ENCODE peak calls at places on chromosomes 1 and 21, in eight cellular contexts. T, G, S, Z, I, C, Q and V are unnamed samples.

GRCh38 chr1:174265273-174265672 is 106.0 kb downstream of the RABGAP1L start:
- DNase-seq in G (no peak), T (no peak), Q (no peak), C (no peak), Z (no peak), S (no peak), I (no peak), V (no peak)

GRCh38 chr1:12159826-12160225 is 7.0 kb upstream of the TNFRSF1B start:
- DNase-seq in S (no peak), Q (no peak), C (peak; percentile 60), Z (no peak), I (peak; percentile 30), T (no peak), G (no peak), V (no peak)

GRCh38 chr21:37886120-37886519 is 30.1 kb downstream of the KCNJ6 start:
- DNase-seq in S (no peak), I (no peak), Z (no peak), C (no peak), G (no peak), T (no peak), Q (no peak), V (no peak)

GRCh38 chr1:54037476-54037875 is 15.5 kb downstream of the TMEM59 start:
- DNase-seq in T (peak; percentile 17), C (no peak), G (no peak), I (no peak), Z (no peak), Q (no peak), S (no peak), V (no peak)

GRCh38 chr1:7630378-7630777 is 140.7 kb upstream of the VAMP3 start:
- DNase-seq in G (no peak), I (no peak), Q (peak; percentile 80), S (no peak), T (no peak), Z (no peak), C (no peak), V (no peak)

GRCh38 chr1:116764906-116765862 is 11.0 kb downstream of the CD2 start:
- DNase-seq in I (no peak), T (no peak), G (no peak), Z (no peak), S (no peak), Q (no peak), C (no peak), V (no peak)

GRCh38 chr1:81703352-81703735 is 97.4 kb upstream of the ADGRL2 start:
- DNase-seq in I (no peak), G (no peak), Z (no peak), T (peak; percentile 70), S (no peak), Q (no peak), C (no peak), V (no peak)

GRCh38 chr1:182317489-182318180 is 74.0 kb downstream of the GLUL start:
- DNase-seq in Q (no peak), T (no peak), S (no peak), I (no peak), C (no peak), G (no peak), Z (no peak), V (no peak)

GRCh38 chr1:95631695-95632094 is 397.7 kb downstream of the RWDD3 start:
- DNase-seq in Z (no peak), G (no peak), I (no peak), S (no peak), C (no peak), T (no peak), Q (no peak), V (no peak)

GRCh38 chr1:41721039-41721438 is 197.7 kb downstream of the HIVEP3 start:
- DNase-seq in S (no peak), Z (no peak), C (peak; percentile 6), I (no peak), Q (no peak), G (no peak), T (no peak), V (no peak)

GRCh38 chr1:90580176-90580575 is 136.9 kb downstream of the BARHL2 start:
- DNase-seq in Z (no peak), Q (no peak), S (no peak), T (no peak), I (no peak), G (no peak), C (peak; percentile 66), V (no peak)

GRCh38 chr1:196464545-196464944 is 143.7 kb downstream of the KCNT2 start:
- DNase-seq in C (no peak), G (no peak), T (peak; percentile 67), Q (peak; percentile 33), Z (no peak), I (no peak), S (no peak), V (no peak)

GRCh38 chr1:229273507-229274232 is 2.8 kb downstream of the RAB4A start:
- DNase-seq in Q (no peak), I (no peak), S (no peak), T (no peak), G (no peak), Z (no peak), C (peak; percentile 80), V (no peak)

GRCh38 chr1:172826096-172826741 is 167.3 kb downstream of the FASLG start:
- DNase-seq in G (peak; percentile 43), Z (no peak), Q (peak; percentile 24), C (peak; percentile 71), S (no peak), I (no peak), T (peak; percentile 98), V (no peak)

GRCh38 chr1:111739984-111740765 is 980 bp upstream of the INKA2 start:
- DNase-seq in Z (peak; percentile 75), T (peak; percentile 59), S (no peak), G (peak; percentile 86), I (peak; percentile 91), C (peak; percentile 20), Q (peak; percentile 80), V (peak; percentile 82)

GRCh38 chr1:6181347-6181770 is 1.2 kb upstream of the CHD5 start:
- DNase-seq in Q (no peak), C (no peak), T (no peak), I (no peak), G (no peak), S (no peak), Z (no peak), V (no peak)

GRCh38 chr1:214621178-214621577 is 18.2 kb downstream of the CENPF start:
- DNase-seq in T (no peak), I (no peak), G (no peak), Q (no peak), Z (no peak), C (no peak), S (no peak), V (no peak)

GRCh38 chr1:198934901-198935301 is 296.1 kb downstream of the PTPRC start:
- DNase-seq in G (no peak), S (no peak), I (no peak), Q (no peak), C (peak; percentile 8), Z (no peak), T (no peak), V (no peak)

GRCh38 chr1:156642265-156643185 is 608 bp downstream of the BCAN start:
- DNase-seq in I (no peak), Q (no peak), S (no peak), G (no peak), C (peak; percentile 49), T (no peak), Z (no peak), V (no peak)

GRCh38 chr21:34733866-34734265 is 65.1 kb downstream of the CLIC6 start:
- DNase-seq in Z (no peak), C (no peak), G (no peak), I (no peak), S (no peak), T (no peak), Q (no peak), V (no peak)

GRCh38 chr1:246428542-246429308 is 78.4 kb downstream of the SMYD3 start:
- DNase-seq in I (no peak), T (peak; percentile 92), Q (no peak), S (no peak), G (no peak), Z (no peak), C (peak; percentile 60), V (no peak)

DNA sequence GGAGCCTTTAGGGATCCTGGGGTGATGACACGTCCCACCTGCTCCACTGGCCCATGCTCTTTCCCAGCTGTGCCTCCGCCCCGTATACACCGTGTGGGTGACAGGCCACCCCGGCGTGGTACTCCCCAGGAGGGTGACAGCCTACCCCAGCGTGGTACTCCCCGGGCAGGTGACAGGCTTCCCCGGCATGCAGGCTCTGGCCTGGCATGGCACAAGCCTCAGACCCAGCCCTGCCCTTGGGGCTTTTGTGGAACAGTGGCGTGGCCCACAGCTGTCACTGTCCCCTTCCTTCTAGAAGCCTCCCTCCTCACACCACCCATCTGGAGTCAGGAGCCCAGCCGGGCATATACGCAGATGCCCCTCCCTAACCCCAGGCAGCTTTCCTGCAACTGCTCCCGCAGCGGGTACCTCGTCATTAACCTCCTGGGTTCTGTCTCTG is 4.7 kb upstream of the PFKL start:
- DNase-seq in Q (no peak), Z (no peak), S (no peak), I (peak; percentile 75), T (no peak), C (no peak), G (no peak), V (no peak)
- H3K4me1 ChIP-seq in Q (no peaks in the 10 kb centered on the region), Z (peaks cover 5% of the 10 kb centered on the region), S (peaks cover 9% of the 10 kb centered on the region), I (no peaks in the 10 kb centered on the region), T (peaks cover 2% of the 10 kb centered on the region), C (no peaks in the 10 kb centered on the region), G (peaks cover 31% of the 10 kb centered on the region), V (peaks cover 16% of the 10 kb centered on the region)

GRCh38 chr1:202076050-202076511 is 46.6 kb upstream of the GPR37L1 start:
- DNase-seq in Z (no peak), I (no peak), G (no peak), S (no peak), T (no peak), Q (peak; percentile 73), C (peak; percentile 96), V (no peak)
- H3K4me1 ChIP-seq in Z (peaks cover 21% of the 10 kb centered on the region), I (no peaks in the 10 kb centered on the region), G (peaks cover 14% of the 10 kb centered on the region), S (no peaks in the 10 kb centered on the region), T (peaks cover 2% of the 10 kb centered on the region), Q (peaks cover 18% of the 10 kb centered on the region), C (peaks cover 3% of the 10 kb centered on the region), V (no peaks in the 10 kb centered on the region)

GRCh38 chr1:1403543-1404112 is 3.5 kb downstream of the MRPL20 start:
- DNase-seq in Q (no peak), I (peak; percentile 23), S (no peak), G (no peak), C (no peak), Z (no peak), T (no peak), V (no peak)
- H3K4me1 ChIP-seq in Q (no peaks in the 10 kb centered on the region), I (peaks cover 7% of the 10 kb centered on the region), S (peaks cover 32% of the 10 kb centered on the region), G (peaks cover 10% of the 10 kb centered on the region), C (peaks cover 9% of the 10 kb centered on the region), Z (peaks cover 29% of the 10 kb centered on the region), T (peaks cover 14% of the 10 kb centered on the region), V (peaks cover 28% of the 10 kb centered on the region)

GRCh38 chr1:64887689-64888217 is 78.6 kb downstream of the JAK1 start:
- DNase-seq in I (no peak), Z (no peak), T (no peak), C (no peak), S (no peak), Q (no peak), G (no peak), V (no peak)

GRCh38 chr1:64890699-64891439 is 75.5 kb downstream of the JAK1 start:
- DNase-seq in Q (no peak), I (no peak), G (no peak), Z (no peak), S (no peak), C (no peak), T (no peak), V (no peak)

GRCh38 chr1:64885648-64886047 is 80.7 kb downstream of the JAK1 start:
- DNase-seq in Q (no peak), S (no peak), Z (no peak), I (no peak), T (no peak), G (no peak), C (no peak), V (no peak)

GRCh38 chr1:64884261-64885040 is 81.9 kb downstream of the JAK1 start:
- DNase-seq in Q (no peak), T (no peak), Z (no peak), C (no peak), S (no peak), G (no peak), I (no peak), V (no peak)

GRCh38 chr1:64886877-64887276 is 79.5 kb downstream of the JAK1 start:
- DNase-seq in Q (no peak), Z (no peak), C (no peak), T (no peak), S (no peak), G (peak; percentile 61), I (no peak), V (no peak)
- H3K4me1 ChIP-seq in Q (no peaks in the 10 kb centered on the region), Z (peaks cover 22% of the 10 kb centered on the region), C (peaks cover 2% of the 10 kb centered on the region), T (no peaks in the 10 kb centered on the region), S (peaks cover 30% of the 10 kb centered on the region), G (peaks cover 2% of the 10 kb centered on the region), I (peaks cover 10% of the 10 kb centered on the region), V (peaks cover 31% of the 10 kb centered on the region)